ENCODE peak calls at places on chromosomes 5 and 9, in nine cellular contexts. S is lower lobe of right lung, A is mesenchymal stem cell, F is mesendoderm, R is transverse colon, E is stomach, I is A673, X is small intestine, C is uterus. Q is an unnamed sample. For H3K4me1, the result is how much of the 10 kb centered on the place peaks cover.

GRCh38 chr5:171175746-171176145 is 133.3 kb upstream of the TLX3 start:
- DNase-seq in E (no peak), A (no peak), S (no peak), I (no peak), X (no peak), R (no peak), F (peak), C (no peak), Q (no peak)

GRCh38 chr9:21692390-21692789 is 110.0 kb upstream of the MTAP start:
- DNase-seq in F (no peak), R (no peak), C (no peak), E (no peak), S (no peak), I (no peak), A (no peak), X (no peak), Q (no peak)

GRCh38 chr9:35749515-35750255 is 598 bp downstream of the RGP1 start:
- DNase-seq in S (peak), E (peak), A (peak), F (peak), X (peak), I (no peak), C (no peak), R (peak), Q (peak)

GRCh38 chr5:54701179-54701578 is 183.6 kb downstream of the SNX18 start:
- DNase-seq in S (peak), R (no peak), I (peak), E (no peak), C (peak), A (peak), F (peak), X (no peak), Q (no peak)

GRCh38 chr5:32443541-32444190 is 874 bp downstream of the ZFR start:
- DNase-seq in F (peak), R (peak), E (no peak), C (peak), S (peak), I (peak), A (peak), X (peak), Q (peak)

GRCh38 chr9:87433853-87434252 is 63.8 kb upstream of the DAPK1 start:
- DNase-seq in E (no peak), S (no peak), C (no peak), R (no peak), X (no peak), F (no peak), A (no peak), I (peak), Q (no peak)

GRCh38 chr9:137054932-137055384 is 1.1 kb upstream of the ENTPD2 start:
- DNase-seq in A (no peak), S (no peak), C (no peak), R (no peak), E (no peak), F (no peak), X (peak), I (no peak), Q (no peak)

GRCh38 chr9:70510157-70510770 is 95.8 kb upstream of the KLF9 start:
- DNase-seq in S (peak), F (peak), I (peak), E (peak), R (peak), C (no peak), A (no peak), X (peak), Q (peak)

GRCh38 chr9:89080193-89080592 is 88.9 kb downstream of the S1PR3 start:
- DNase-seq in E (peak), X (no peak), C (peak), F (no peak), A (no peak), S (no peak), I (no peak), R (peak), Q (no peak)

GRCh38 chr5:147093138-147093537 is 141.7 kb upstream of the STK32A start:
- DNase-seq in E (no peak), I (peak), S (no peak), F (no peak), A (peak), C (no peak), R (no peak), X (no peak), Q (no peak)

GRCh38 chr9:18666987-18667772 is 193.2 kb downstream of the ADAMTSL1 start:
- DNase-seq in E (no peak), A (no peak), R (no peak), I (no peak), S (no peak), C (no peak), F (no peak), X (no peak), Q (no peak)

GRCh38 chr5:1666812-1667588 is 132.6 kb downstream of the MRPL36 start:
- DNase-seq in E (peak), I (peak), A (no peak), S (no peak), R (peak), X (no peak), F (peak), C (no peak), Q (no peak)

GRCh38 chr9:127503947-127504886 is 52.9 kb downstream of the LRSAM1 start:
- DNase-seq in X (peak), R (peak), A (peak), F (peak), I (peak), S (peak), C (peak), E (peak), Q (peak)

GRCh38 chr9:125538092-125538473 is 168.9 kb downstream of the MAPKAP1 start:
- DNase-seq in S (no peak), F (no peak), E (peak), I (no peak), R (peak), A (peak), C (no peak), X (peak), Q (no peak)

GRCh38 chr9:76594764-76595410 is 135.9 kb downstream of the GCNT1 start:
- DNase-seq in X (no peak), I (no peak), R (no peak), S (no peak), F (peak), E (no peak), A (no peak), C (no peak), Q (no peak)

GRCh38 chr9:116806075-116806474 is 119.0 kb downstream of the TRIM32 start:
- DNase-seq in C (no peak), R (no peak), A (peak), X (no peak), F (peak), I (peak), S (no peak), E (no peak), Q (no peak)

GRCh38 chr9:7691909-7692308 is 107.7 kb downstream of the DMAC1 start:
- DNase-seq in I (no peak), R (no peak), E (no peak), X (no peak), C (no peak), A (no peak), S (no peak), F (peak), Q (no peak)

GRCh38 chr5:81068635-81069034 is 108.5 kb downstream of the RASGRF2 start:
- DNase-seq in I (no peak), A (no peak), S (no peak), C (no peak), X (no peak), E (no peak), R (no peak), F (peak), Q (no peak)

GRCh38 chr5:178774446-178774845 is 44.0 kb upstream of the ZNF354A start:
- DNase-seq in F (no peak), R (no peak), I (no peak), S (no peak), X (no peak), E (no peak), C (no peak), A (no peak), Q (no peak)

GRCh38 chr9:72485821-72486605 is 35.4 kb upstream of the TMC1 start:
- DNase-seq in C (no peak), X (no peak), R (no peak), E (no peak), A (peak), S (no peak), I (peak), F (no peak), Q (no peak)

GRCh38 chr5:139368613-139369012 is 14.5 kb downstream of the SLC23A1 start:
- DNase-seq in R (no peak), A (no peak), C (no peak), I (peak), E (no peak), X (no peak), F (peak), S (no peak), Q (peak)

GRCh38 chr9:93288891-93289883 is 105.2 kb downstream of the WNK2 start:
- DNase-seq in C (no peak), X (no peak), S (peak), I (no peak), E (no peak), R (no peak), A (peak), F (no peak), Q (no peak)

GRCh38 chr9:136154943-136155342 is 36.3 kb upstream of the TMEM250 start:
- DNase-seq in X (no peak), I (no peak), S (no peak), A (no peak), R (no peak), F (no peak), C (no peak), E (no peak), Q (no peak)

GRCh38 chr5:124444147-124444775 is 302.2 kb downstream of the ZNF608 start:
- DNase-seq in E (no peak), S (no peak), I (no peak), A (no peak), F (no peak), X (no peak), R (no peak), C (no peak), Q (no peak)

GRCh38 chr5:51278458-51279049 is 104.7 kb upstream of the ISL1 start:
- DNase-seq in R (no peak), E (no peak), X (no peak), I (no peak), C (no peak), F (peak), A (no peak), S (no peak), Q (no peak)

GRCh38 chr5:168727547-168728120 is 148.5 kb upstream of the PANK3 start:
- DNase-seq in A (no peak), I (no peak), R (no peak), F (no peak), X (no peak), E (no peak), C (no peak), S (no peak), Q (no peak)

GRCh38 chr5:177447611-177448243 is 1.1 kb downstream of the PRR7 start:
- DNase-seq in I (no peak), A (peak), X (peak), R (no peak), C (peak), S (no peak), E (peak), F (peak), Q (no peak)

GRCh38 chr5:33445808-33446207 is 5.0 kb downstream of the TARS1 start:
- DNase-seq in A (peak), F (no peak), S (no peak), I (no peak), E (no peak), X (no peak), C (no peak), R (no peak), Q (no peak)

GRCh38 chr5:82355921-82356454 is 77.8 kb upstream of the RPS23 start:
- DNase-seq in I (no peak), C (no peak), S (no peak), F (no peak), X (no peak), A (no peak), E (no peak), R (no peak), Q (no peak)

GRCh38 chr5:32506809-32507208 is 62.3 kb upstream of the ZFR start:
- DNase-seq in C (peak), F (no peak), A (no peak), R (no peak), S (no peak), I (peak), E (no peak), X (no peak), Q (no peak)

GRCh38 chr5:175850165-175850845 is 21.1 kb upstream of the CPLX2 start:
- DNase-seq in A (no peak), R (no peak), C (no peak), F (no peak), I (no peak), S (no peak), X (no peak), E (no peak), Q (no peak)

GRCh38 chr5:167320019-167320418 is 971.4 kb upstream of the WWC1 start:
- DNase-seq in X (no peak), A (no peak), S (no peak), F (no peak), I (no peak), E (no peak), C (no peak), R (no peak), Q (no peak)

GRCh38 chr5:149453618-149454415 is 74.7 kb upstream of the IL17B start:
- DNase-seq in I (no peak), A (no peak), C (no peak), E (no peak), X (peak), S (no peak), F (no peak), R (no peak), Q (no peak)

GRCh38 chr9:137017791-137018497 is 10.1 kb downstream of the ABCA2 start:
- DNase-seq in A (no peak), S (no peak), F (no peak), C (no peak), I (no peak), X (no peak), E (no peak), R (no peak), Q (no peak)

GRCh38 chr5:101520417-101520816 is 617.3 kb upstream of the ST8SIA4 start:
- DNase-seq in X (no peak), F (peak), E (no peak), S (no peak), C (no peak), R (no peak), I (no peak), A (no peak), Q (no peak)

GRCh38 chr5:101515721-101516120 is 612.6 kb upstream of the ST8SIA4 start:
- DNase-seq in I (no peak), A (no peak), F (no peak), R (no peak), E (no peak), C (no peak), X (no peak), S (no peak), Q (no peak)

GRCh38 chr5:101517795-101518194 is 614.7 kb upstream of the ST8SIA4 start:
- DNase-seq in C (no peak), R (no peak), A (no peak), S (no peak), I (no peak), F (no peak), E (no peak), X (no peak), Q (no peak)
- H3K4me1 ChIP-seq in C (under half), R (under half), A (under half), S (under half), I (under half), F (under half), E (under half), X (under half), Q (under half)

GRCh38 chr5:180647465-180647864 is 1.9 kb downstream of the FLT4 start:
- DNase-seq in R (no peak), X (no peak), I (no peak), C (peak), S (no peak), A (no peak), F (no peak), E (no peak), Q (no peak)

GRCh38 chr5:180648658-180649296 is 623 bp downstream of the FLT4 start:
- DNase-seq in I (no peak), C (peak), E (no peak), S (no peak), X (no peak), A (no peak), R (no peak), F (peak), Q (peak)

GRCh38 chr5:180646963-180647305 is 2.5 kb downstream of the FLT4 start:
- DNase-seq in S (no peak), F (no peak), X (no peak), I (no peak), A (no peak), C (peak), R (no peak), E (no peak), Q (no peak)

GRCh38 chr5:180647941-180648500 is 1.4 kb downstream of the FLT4 start:
- DNase-seq in F (no peak), C (peak), I (no peak), E (no peak), X (no peak), R (no peak), S (no peak), A (no peak), Q (no peak)

DNA sequence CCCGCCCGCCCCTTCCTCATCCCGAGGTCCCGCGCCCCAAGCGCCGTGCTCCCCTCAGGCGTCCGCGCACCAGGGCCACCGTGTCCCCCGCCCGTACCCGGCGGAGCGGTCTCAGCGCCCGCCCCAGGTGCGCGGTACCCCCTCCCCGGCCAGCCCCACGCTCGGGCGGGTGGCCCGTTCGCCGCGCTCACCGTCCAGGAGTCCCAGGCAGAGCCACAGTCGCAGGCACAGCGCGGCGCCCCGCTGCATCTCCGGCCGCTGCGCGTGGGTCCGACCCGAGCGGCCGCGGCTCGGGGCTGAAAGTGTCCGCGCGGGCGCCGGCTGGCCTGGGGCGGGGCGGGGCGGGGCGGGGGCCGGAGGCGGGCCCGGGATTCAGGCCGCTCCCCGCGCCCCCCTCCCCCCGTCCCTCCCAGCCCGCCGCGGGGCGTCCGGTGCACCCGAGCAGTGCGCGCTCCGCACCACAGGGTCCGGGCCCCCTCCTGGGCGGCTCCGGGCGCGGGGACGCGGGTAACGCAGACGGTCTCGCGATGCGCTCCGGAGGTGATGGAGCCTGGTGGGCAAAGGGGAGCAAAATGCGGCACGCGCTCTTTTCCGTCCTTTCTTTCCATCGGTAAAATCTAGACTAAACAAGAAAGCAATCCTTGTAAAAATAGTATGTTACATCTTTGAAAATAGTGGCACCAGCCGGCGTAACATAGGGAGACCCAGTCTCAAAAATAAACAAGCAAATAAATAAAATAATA is at the start of gene FLT4:
- DNase-seq in X (no peak), I (no peak), F (no peak), A (no peak), C (peak), R (no peak), S (no peak), E (no peak), Q (peak)
- H3K4me3 ChIP-seq in X (peak), I (peak), F (peak), A (peak), C (peak), R (no peak), S (peak), E (peak), Q (peak)

DNA sequence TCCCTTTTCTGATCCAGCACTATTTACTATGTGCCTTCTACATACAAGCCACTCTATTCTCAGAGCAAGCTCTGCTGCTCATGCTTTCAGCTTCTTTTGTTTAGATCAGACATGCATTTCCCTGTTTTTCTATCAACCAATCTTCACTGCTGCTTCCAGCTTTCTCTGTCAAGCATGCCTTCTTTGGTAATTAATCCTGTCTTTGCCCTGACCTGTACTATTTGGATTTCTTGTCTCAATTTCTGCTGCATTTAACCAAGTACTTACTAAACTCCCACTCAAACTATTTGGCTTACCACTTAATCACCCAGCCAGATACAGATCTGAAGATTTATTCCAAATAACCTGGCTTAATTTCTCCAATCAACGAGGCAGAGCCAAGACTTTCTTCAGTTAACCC is 25.4 kb downstream of the OSMR start:
- DNase-seq in I (no peak), R (no peak), X (no peak), A (peak), C (no peak), S (no peak), F (peak), E (no peak), Q (no peak)
- H3K4me1 ChIP-seq in I (under half), R (under half), X (under half), A (under half), C (under half), S (under half), F (under half), E (under half), Q (under half)

GRCh38 chr5:160134332-160134731 is 15.1 kb upstream of the PWWP2A start:
- DNase-seq in A (no peak), R (no peak), E (no peak), I (no peak), X (no peak), S (no peak), F (no peak), C (no peak), Q (no peak)

GRCh38 chr5:160129841-160130240 is 10.6 kb upstream of the PWWP2A start:
- DNase-seq in R (no peak), S (no peak), A (no peak), E (no peak), F (no peak), X (no peak), I (no peak), C (no peak), Q (no peak)

GRCh38 chr5:160128632-160129031 is 9.4 kb upstream of the PWWP2A start:
- DNase-seq in A (no peak), F (no peak), S (no peak), R (no peak), E (no peak), X (no peak), I (no peak), C (no peak), Q (no peak)

GRCh38 chr5:160133071-160133917 is 14.0 kb upstream of the PWWP2A start:
- DNase-seq in E (peak), X (peak), F (peak), A (peak), C (peak), S (peak), R (no peak), I (no peak), Q (no peak)

DNA sequence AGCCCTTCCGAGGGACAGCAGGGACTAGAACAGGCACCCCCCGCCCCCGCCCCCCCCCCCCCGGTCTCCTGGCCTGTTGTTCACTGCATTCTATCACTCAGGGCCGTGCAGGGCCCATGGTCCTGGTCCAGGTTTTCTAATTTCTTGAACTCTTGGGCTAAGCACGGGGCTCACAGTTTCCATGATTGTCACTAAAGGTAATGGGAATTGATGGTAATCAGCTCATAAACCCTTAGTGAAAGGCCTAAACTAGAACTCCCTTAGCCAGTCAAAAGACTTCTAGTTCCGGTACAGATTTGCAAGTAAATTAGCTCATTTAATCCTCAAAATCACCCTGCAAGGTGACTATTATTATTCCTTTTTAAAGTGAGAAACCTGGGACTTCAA is 14.7 kb upstream of the PWWP2A start:
- DNase-seq in I (no peak), X (no peak), C (no peak), E (no peak), S (no peak), A (no peak), R (no peak), F (peak), Q (no peak)
- H3K4me3 ChIP-seq in I (no peak), X (no peak), C (no peak), E (no peak), S (no peak), A (no peak), R (no peak), F (no peak), Q (no peak)

DNA sequence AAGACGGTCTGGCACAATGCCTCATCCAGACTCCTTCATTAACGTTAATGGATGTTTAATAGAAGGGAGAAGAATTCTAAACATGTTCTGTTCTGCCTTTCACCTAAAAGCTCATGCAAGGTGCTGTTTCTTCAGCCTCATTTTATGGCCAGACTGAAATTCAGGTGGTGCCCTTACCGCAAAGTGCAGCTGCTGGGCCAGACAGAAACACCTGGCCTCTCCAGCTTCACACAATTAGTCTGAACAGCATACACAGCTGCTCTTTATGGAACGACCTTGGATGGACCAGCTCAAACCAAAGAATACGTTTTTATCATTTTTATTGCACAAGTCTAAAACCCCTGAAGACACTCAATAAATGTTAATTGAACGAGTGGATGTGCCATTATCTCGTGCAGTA is 4.6 kb downstream of the SNCAIP start:
- DNase-seq in A (no peak), S (no peak), C (no peak), F (no peak), I (no peak), E (no peak), X (no peak), R (no peak), Q (no peak)
- H3K4me1 ChIP-seq in A (under half), S (under half), C (under half), F (under half), I (under half), E (under half), X (under half), R (under half), Q (under half)